ENCODE peak calls at places on chromosomes 6 and 20, in four cellular contexts. D is A549, X is SK-N-SH, C is GM12878. P is an unnamed sample.

GRCh38 chr20:17969276-17969883 is 562 bp downstream of the MGME1 start:
- DNase-seq in D (peak; percentile 59), X (peak; percentile 53), C (no peak), P (peak; percentile 26)

GRCh38 chr6:66689608-66690007 is 982.6 kb upstream of the EYS start:
- DNase-seq in D (no peak), X (no peak), C (no peak), P (no peak)

GRCh38 chr6:12557760-12558159 is 158.8 kb upstream of the PHACTR1 start:
- DNase-seq in D (no peak), X (no peak), C (no peak), P (no peak)

GRCh38 chr6:82006027-82006738 is 241.4 kb downstream of the IBTK start:
- DNase-seq in D (peak; percentile 44), X (peak; percentile 7), C (no peak), P (peak; percentile 21)

GRCh38 chr20:63873477-63873971 is 8.5 kb downstream of the TPD52L2 start:
- DNase-seq in D (peak; percentile 43), X (no peak), C (no peak), P (no peak)

GRCh38 chr6:135379647-135380046 is 117.9 kb downstream of the AHI1 start:
- DNase-seq in D (no peak), X (no peak), C (no peak), P (no peak)

GRCh38 chr6:83708970-83709747 is at the start of gene SNAP91:
- DNase-seq in D (peak; percentile 12), X (peak; percentile 95), C (no peak), P (no peak)

GRCh38 chr6:37674161-37674560 is 23.5 kb downstream of the MDGA1 start:
- DNase-seq in D (no peak), X (peak; percentile 59), C (no peak), P (no peak)

GRCh38 chr6:114342826-114343781 is at the start of gene HS3ST5:
- DNase-seq in D (peak; percentile 36), X (peak; percentile 86), C (no peak), P (peak; percentile 2)

GRCh38 chr20:63908008-63908682 is 13.2 kb downstream of the DNAJC5 start:
- DNase-seq in D (no peak), X (no peak), C (no peak), P (no peak)

GRCh38 chr20:46828471-46828870 is 66.2 kb upstream of the EYA2 start:
- DNase-seq in D (no peak), X (no peak), C (no peak), P (no peak)

GRCh38 chr20:38617011-38617829 is 15.6 kb downstream of the ARHGAP40 start:
- DNase-seq in D (peak; percentile 34), X (no peak), C (no peak), P (no peak)

GRCh38 chr6:36605560-36606391 is 11.6 kb downstream of the SRSF3 start:
- DNase-seq in D (no peak), X (no peak), C (no peak), P (no peak)

GRCh38 chr6:56072856-56073255 is 174.5 kb downstream of the COL21A1 start:
- DNase-seq in D (no peak), X (no peak), C (no peak), P (no peak)

GRCh38 chr6:130372786-130373185 is 7.0 kb downstream of the TMEM200A start:
- DNase-seq in D (no peak), X (no peak), C (no peak), P (no peak)

GRCh38 chr6:1792989-1793388 is 183.3 kb downstream of the FOXC1 start:
- DNase-seq in D (peak; percentile 48), X (no peak), C (no peak), P (peak; percentile 61)

GRCh38 chr6:26538936-26539615 is 910 bp downstream of the HMGN4 start:
- DNase-seq in D (peak; percentile 21), X (no peak), C (no peak), P (no peak)

GRCh38 chr6:157487110-157487773 is 106.3 kb downstream of the ZDHHC14 start:
- DNase-seq in D (no peak), X (no peak), C (no peak), P (no peak)

GRCh38 chr6:109373762-109374161 is 8.5 kb downstream of the CD164 start:
- DNase-seq in D (no peak), X (no peak), C (peak; percentile 89), P (no peak)

GRCh38 chr6:165049362-165049761 is 260.0 kb downstream of the C6orf118 start:
- DNase-seq in D (peak; percentile 20), X (peak; percentile 37), C (no peak), P (peak; percentile 50)

GRCh38 chr6:52417675-52418111 is 2.4 kb upstream of the EFHC1 start:
- DNase-seq in D (peak; percentile 10), X (no peak), C (no peak), P (peak; percentile 59)

GRCh38 chr20:48115511-48115910 is 330.2 kb upstream of the SULF2 start:
- DNase-seq in D (no peak), X (no peak), C (no peak), P (no peak)

GRCh38 chr6:147787407-147787806 is 278.9 kb downstream of the SAMD5 start:
- DNase-seq in D (no peak), X (no peak), C (no peak), P (no peak)

GRCh38 chr6:131597448-131597847 is 24.4 kb downstream of the ARG1 start:
- DNase-seq in D (no peak), X (peak; percentile 3), C (no peak), P (no peak)

GRCh38 chr6:132512638-132513632 is at the start of gene STX7:
- DNase-seq in D (peak; percentile 82), X (peak; percentile 93), C (peak; percentile 48), P (peak; percentile 92)

GRCh38 chr6:138817799-138818198 is 21.9 kb downstream of the ECT2L start:
- DNase-seq in D (no peak), X (no peak), C (no peak), P (no peak)

GRCh38 chr20:45826381-45827019 is 612 bp downstream of the TNNC2 start:
- DNase-seq in D (no peak), X (no peak), C (no peak), P (peak; percentile 52)

GRCh38 chr20:4443016-4443415 is 278.7 kb upstream of the PRND start:
- DNase-seq in D (no peak), X (no peak), C (no peak), P (no peak)

GRCh38 chr6:135624402-135625297 is 127.1 kb upstream of the AHI1 start:
- DNase-seq in D (no peak), X (no peak), C (no peak), P (no peak)

GRCh38 chr6:81265106-81265505 is 487.4 kb downstream of the TENT5A start:
- DNase-seq in D (peak; percentile 2), X (no peak), C (no peak), P (no peak)

GRCh38 chr20:22775671-22776139 is 191.3 kb upstream of the FOXA2 start:
- DNase-seq in D (peak; percentile 97), X (no peak), C (no peak), P (no peak)

GRCh38 chr20:60006261-60006660 is 48.0 kb downstream of the CDH26 start:
- DNase-seq in D (no peak), X (no peak), C (no peak), P (no peak)
- TF ChIP-seq MAX in D (no peak), X (no peak), C (no peak), P (no peak)

GRCh38 chr20:57788936-57789613 is 79.3 kb upstream of the PMEPA1 start:
- DNase-seq in D (no peak), X (no peak), C (no peak), P (no peak)

GRCh38 chr20:57787151-57787968 is 77.5 kb upstream of the PMEPA1 start:
- DNase-seq in D (no peak), X (no peak), C (no peak), P (no peak)

GRCh38 chr20:57786304-57786942 is 76.6 kb upstream of the PMEPA1 start:
- DNase-seq in D (no peak), X (no peak), C (no peak), P (no peak)

GRCh38 chr20:57790176-57790575 is 80.4 kb upstream of the PMEPA1 start:
- DNase-seq in D (no peak), X (no peak), C (no peak), P (no peak)

GRCh38 chr20:57787969-57788781 is 78.4 kb upstream of the PMEPA1 start:
- DNase-seq in D (no peak), X (no peak), C (no peak), P (no peak)
- TF ChIP-seq RCOR1 in D (no peak), X (no peak), C (no peak), P (no peak)

GRCh38 chr6:70222350-70222749 is 80.5 kb downstream of the COL9A1 start:
- DNase-seq in D (no peak), X (peak; percentile 8), C (no peak), P (no peak)

GRCh38 chr6:70219943-70220613 is 82.8 kb downstream of the COL9A1 start:
- DNase-seq in D (no peak), X (no peak), C (no peak), P (no peak)

GRCh38 chr6:70225052-70225451 is 77.8 kb downstream of the COL9A1 start:
- DNase-seq in D (no peak), X (no peak), C (no peak), P (no peak)

GRCh38 chr6:70221715-70222236 is 81.1 kb downstream of the COL9A1 start:
- DNase-seq in D (no peak), X (no peak), C (no peak), P (no peak)

DNA sequence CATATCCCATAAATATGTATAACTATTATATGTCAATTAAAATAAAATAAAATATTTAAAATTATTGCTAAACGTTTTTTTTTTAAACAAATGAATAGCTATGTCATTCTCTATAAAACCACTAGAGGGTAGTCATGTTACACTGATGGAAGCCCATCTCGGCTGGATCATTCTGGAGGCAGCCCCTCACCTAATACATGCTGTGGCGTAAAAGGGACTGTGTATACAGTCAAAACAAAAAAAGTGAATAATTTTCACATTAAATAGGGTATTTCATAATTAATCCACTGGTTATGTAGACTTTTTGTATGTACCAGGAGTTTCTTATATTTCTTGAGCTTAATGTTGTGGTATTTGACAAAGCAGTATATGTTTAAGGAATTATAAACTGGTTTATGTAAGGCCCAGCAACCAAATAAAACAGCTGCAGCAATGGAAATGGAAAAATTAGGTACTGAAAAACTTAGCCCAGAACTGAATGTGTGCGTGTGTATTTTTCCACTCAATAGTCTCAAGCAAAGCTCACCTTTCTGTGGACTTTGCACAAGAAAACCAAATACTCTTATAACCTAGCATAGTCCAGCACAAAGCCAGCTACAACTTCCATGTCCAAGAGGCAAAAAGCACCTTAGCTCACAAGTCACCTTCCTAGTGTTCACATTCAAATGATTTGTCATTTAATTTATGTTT is 81.7 kb downstream of the COL9A1 start:
- DNase-seq in D (peak; percentile 12), X (peak; percentile 68), C (no peak), P (peak; percentile 70)
- TF ChIP-seq MAX in D (no peak), X (no peak), C (no peak), P (no peak)

GRCh38 chr6:17278289-17279061 is 2.7 kb upstream of the RBM24 start:
- DNase-seq in D (peak; percentile 70), X (no peak), C (no peak), P (no peak)
- TF ChIP-seq RCOR1 in D (no peak), X (no peak), C (no peak), P (no peak)

P was measured in K562.